ENCODE peak calls at places on chromosomes 13 and 19, in five cellular contexts. One of them, this sample, is unnamed.

GRCh38 chr13:87884874-87885273 is 213.7 kb downstream of the SLITRK5 start:
- DNase-seq in colonic mucosa: no peak
- DNase-seq in mesendoderm: peak
- DNase-seq in cardiac fibroblast: no peak
- DNase-seq in neuronal stem cell: peak
- DNase-seq in this sample: no peak

GRCh38 chr13:75437582-75438318 is 44.2 kb downstream of the TBC1D4 start:
- DNase-seq in neuronal stem cell: no peak
- DNase-seq in cardiac fibroblast: peak
- DNase-seq in colonic mucosa: no peak
- DNase-seq in mesendoderm: no peak
- DNase-seq in this sample: no peak

GRCh38 chr13:46373623-46374022 is 13.4 kb downstream of the RUBCNL start:
- DNase-seq in mesendoderm: no peak
- DNase-seq in cardiac fibroblast: no peak
- DNase-seq in neuronal stem cell: no peak
- DNase-seq in colonic mucosa: peak
- DNase-seq in this sample: no peak

GRCh38 chr13:111609631-111610030 is 289.2 kb downstream of the TEX29 start:
- DNase-seq in mesendoderm: no peak
- DNase-seq in neuronal stem cell: no peak
- DNase-seq in cardiac fibroblast: no peak
- DNase-seq in colonic mucosa: no peak
- DNase-seq in this sample: no peak

GRCh38 chr19:4816388-4817165 is 14.9 kb downstream of the TICAM1 start:
- DNase-seq in colonic mucosa: no peak
- DNase-seq in mesendoderm: no peak
- DNase-seq in cardiac fibroblast: no peak
- DNase-seq in neuronal stem cell: no peak
- DNase-seq in this sample: no peak

GRCh38 chr19:3970808-3971598 is at the start of gene DAPK3:
- DNase-seq in neuronal stem cell: peak
- DNase-seq in colonic mucosa: peak
- DNase-seq in cardiac fibroblast: peak
- DNase-seq in mesendoderm: peak
- DNase-seq in this sample: peak

GRCh38 chr19:13835791-13836723 is 40.8 kb downstream of the ZSWIM4 start:
- DNase-seq in cardiac fibroblast: peak
- DNase-seq in neuronal stem cell: no peak
- DNase-seq in colonic mucosa: peak
- DNase-seq in mesendoderm: no peak
- DNase-seq in this sample: no peak

GRCh38 chr13:50523307-50523706 is 320.2 kb downstream of the DLEU7 start:
- DNase-seq in neuronal stem cell: no peak
- DNase-seq in colonic mucosa: no peak
- DNase-seq in mesendoderm: no peak
- DNase-seq in cardiac fibroblast: no peak
- DNase-seq in this sample: no peak

GRCh38 chr13:26646603-26647002 is 89.1 kb downstream of the WASF3 start:
- DNase-seq in neuronal stem cell: no peak
- DNase-seq in colonic mucosa: no peak
- DNase-seq in mesendoderm: peak
- DNase-seq in cardiac fibroblast: no peak
- DNase-seq in this sample: no peak

GRCh38 chr13:112670118-112670517 is 19.7 kb upstream of the ATP11A start:
- DNase-seq in neuronal stem cell: no peak
- DNase-seq in mesendoderm: no peak
- DNase-seq in cardiac fibroblast: no peak
- DNase-seq in colonic mucosa: no peak
- DNase-seq in this sample: no peak

GRCh38 chr19:17997969-17998826 is 9.8 kb upstream of the ARRDC2 start:
- DNase-seq in cardiac fibroblast: peak
- DNase-seq in colonic mucosa: no peak
- DNase-seq in neuronal stem cell: no peak
- DNase-seq in mesendoderm: peak
- DNase-seq in this sample: no peak

GRCh38 chr13:24199016-24199415 is 38.5 kb downstream of the SPATA13 start:
- DNase-seq in colonic mucosa: no peak
- DNase-seq in cardiac fibroblast: no peak
- DNase-seq in mesendoderm: no peak
- DNase-seq in neuronal stem cell: no peak
- DNase-seq in this sample: no peak

GRCh38 chr13:46345400-46345799 is 41.7 kb downstream of the RUBCNL start:
- DNase-seq in colonic mucosa: no peak
- DNase-seq in cardiac fibroblast: no peak
- DNase-seq in mesendoderm: no peak
- DNase-seq in neuronal stem cell: no peak
- DNase-seq in this sample: no peak

GRCh38 chr19:10764340-10764894 is 46.5 kb downstream of the DNM2 start:
- DNase-seq in colonic mucosa: peak
- DNase-seq in cardiac fibroblast: no peak
- DNase-seq in mesendoderm: no peak
- DNase-seq in neuronal stem cell: no peak
- DNase-seq in this sample: no peak

GRCh38 chr19:28137772-28138171 is 1075.2 kb downstream of the UQCRFS1 start:
- DNase-seq in neuronal stem cell: no peak
- DNase-seq in mesendoderm: peak
- DNase-seq in cardiac fibroblast: no peak
- DNase-seq in colonic mucosa: no peak
- DNase-seq in this sample: no peak

GRCh38 chr13:21208755-21209154 is 32.3 kb downstream of the MRPL57 start:
- DNase-seq in cardiac fibroblast: no peak
- DNase-seq in neuronal stem cell: no peak
- DNase-seq in colonic mucosa: no peak
- DNase-seq in mesendoderm: no peak
- DNase-seq in this sample: no peak

GRCh38 chr19:22595918-22596341 is 38.2 kb upstream of the ZNF492 start:
- DNase-seq in mesendoderm: no peak
- DNase-seq in cardiac fibroblast: no peak
- DNase-seq in colonic mucosa: no peak
- DNase-seq in neuronal stem cell: no peak
- DNase-seq in this sample: no peak

GRCh38 chr19:51282335-51282734 is 29.1 kb upstream of the IGLON5 start:
- DNase-seq in cardiac fibroblast: no peak
- DNase-seq in mesendoderm: no peak
- DNase-seq in colonic mucosa: no peak
- DNase-seq in neuronal stem cell: no peak
- DNase-seq in this sample: no peak

GRCh38 chr13:99335603-99336002 is 28.4 kb upstream of the GPR183 start:
- DNase-seq in cardiac fibroblast: peak
- DNase-seq in mesendoderm: no peak
- DNase-seq in neuronal stem cell: no peak
- DNase-seq in colonic mucosa: no peak
- DNase-seq in this sample: peak

GRCh38 chr19:33868821-33869412 is 72.2 kb downstream of the KCTD15 start:
- DNase-seq in mesendoderm: peak
- DNase-seq in neuronal stem cell: no peak
- DNase-seq in cardiac fibroblast: peak
- DNase-seq in colonic mucosa: no peak
- DNase-seq in this sample: no peak

GRCh38 chr19:35644987-35645679 is 3.0 kb upstream of the COX6B1 start:
- DNase-seq in neuronal stem cell: peak
- DNase-seq in cardiac fibroblast: peak
- DNase-seq in colonic mucosa: peak
- DNase-seq in mesendoderm: peak
- DNase-seq in this sample: peak

GRCh38 chr19:51166846-51167490 is 24.9 kb downstream of the SIGLEC7 start:
- DNase-seq in neuronal stem cell: no peak
- DNase-seq in colonic mucosa: peak
- DNase-seq in cardiac fibroblast: no peak
- DNase-seq in mesendoderm: no peak
- DNase-seq in this sample: peak

GRCh38 chr19:14002571-14003278 is 3.4 kb downstream of the RFX1 start:
- DNase-seq in neuronal stem cell: no peak
- DNase-seq in cardiac fibroblast: no peak
- DNase-seq in colonic mucosa: no peak
- DNase-seq in mesendoderm: no peak
- DNase-seq in this sample: peak

GRCh38 chr13:95833713-95834112 is 156.8 kb downstream of the DNAJC3 start:
- DNase-seq in neuronal stem cell: no peak
- DNase-seq in cardiac fibroblast: peak
- DNase-seq in colonic mucosa: no peak
- DNase-seq in mesendoderm: peak
- DNase-seq in this sample: no peak

GRCh38 chr13:113632706-113633484 is 25.1 kb downstream of the ATP4B start:
- DNase-seq in colonic mucosa: no peak
- DNase-seq in cardiac fibroblast: no peak
- DNase-seq in mesendoderm: no peak
- DNase-seq in neuronal stem cell: no peak
- DNase-seq in this sample: no peak

GRCh38 chr19:53883231-53883661 is 1.2 kb downstream of the PRKCG start:
- DNase-seq in colonic mucosa: no peak
- DNase-seq in cardiac fibroblast: no peak
- DNase-seq in neuronal stem cell: no peak
- DNase-seq in mesendoderm: no peak
- DNase-seq in this sample: no peak
- H3K4me3 ChIP-seq in colonic mucosa: no peak
- H3K4me3 ChIP-seq in cardiac fibroblast: no peak
- H3K4me3 ChIP-seq in neuronal stem cell: peak
- H3K4me3 ChIP-seq in mesendoderm: no peak
- H3K4me3 ChIP-seq in this sample: no peak

GRCh38 chr19:48837586-48838191 is 1.4 kb upstream of the HSD17B14 start:
- DNase-seq in cardiac fibroblast: no peak
- DNase-seq in mesendoderm: no peak
- DNase-seq in colonic mucosa: no peak
- DNase-seq in neuronal stem cell: peak
- DNase-seq in this sample: no peak
- H3K4me3 ChIP-seq in cardiac fibroblast: no peak
- H3K4me3 ChIP-seq in mesendoderm: peak
- H3K4me3 ChIP-seq in colonic mucosa: no peak
- H3K4me3 ChIP-seq in neuronal stem cell: peak
- H3K4me3 ChIP-seq in this sample: peak

GRCh38 chr19:45939792-45940514 is 25.4 kb upstream of the NANOS2 start:
- DNase-seq in neuronal stem cell: no peak
- DNase-seq in cardiac fibroblast: no peak
- DNase-seq in mesendoderm: no peak
- DNase-seq in colonic mucosa: no peak
- DNase-seq in this sample: no peak

GRCh38 chr19:45938733-45939319 is 24.2 kb upstream of the NANOS2 start:
- DNase-seq in colonic mucosa: no peak
- DNase-seq in cardiac fibroblast: no peak
- DNase-seq in neuronal stem cell: no peak
- DNase-seq in mesendoderm: no peak
- DNase-seq in this sample: no peak

GRCh38 chr19:45934551-45935230 is 20.1 kb upstream of the NANOS2 start:
- DNase-seq in colonic mucosa: no peak
- DNase-seq in cardiac fibroblast: no peak
- DNase-seq in neuronal stem cell: no peak
- DNase-seq in mesendoderm: no peak
- DNase-seq in this sample: no peak

GRCh38 chr19:45935267-45935666 is 20.7 kb upstream of the NANOS2 start:
- DNase-seq in colonic mucosa: no peak
- DNase-seq in neuronal stem cell: no peak
- DNase-seq in mesendoderm: no peak
- DNase-seq in cardiac fibroblast: no peak
- DNase-seq in this sample: no peak

DNA sequence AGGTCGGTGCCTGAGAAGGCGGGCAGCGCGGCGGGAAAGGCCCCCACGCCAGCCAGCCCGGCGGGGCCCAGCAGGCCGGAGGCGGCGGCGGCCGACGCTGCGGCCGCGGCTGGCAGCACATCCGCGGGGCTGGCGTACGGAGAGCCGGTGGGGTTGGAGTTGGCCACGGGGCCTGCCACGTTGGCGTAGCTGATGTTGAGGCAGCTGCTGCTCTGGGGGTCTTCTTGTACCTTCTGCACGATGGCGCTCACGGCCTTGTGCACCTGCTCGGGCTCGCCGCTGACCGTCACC is 25.9 kb upstream of the NANOS2 start:
- DNase-seq in mesendoderm: no peak
- DNase-seq in cardiac fibroblast: no peak
- DNase-seq in neuronal stem cell: no peak
- DNase-seq in colonic mucosa: no peak
- DNase-seq in this sample: no peak
- H3K4me3 ChIP-seq in mesendoderm: no peak
- H3K4me3 ChIP-seq in cardiac fibroblast: no peak
- H3K4me3 ChIP-seq in neuronal stem cell: no peak
- H3K4me3 ChIP-seq in colonic mucosa: no peak
- H3K4me3 ChIP-seq in this sample: no peak

DNA sequence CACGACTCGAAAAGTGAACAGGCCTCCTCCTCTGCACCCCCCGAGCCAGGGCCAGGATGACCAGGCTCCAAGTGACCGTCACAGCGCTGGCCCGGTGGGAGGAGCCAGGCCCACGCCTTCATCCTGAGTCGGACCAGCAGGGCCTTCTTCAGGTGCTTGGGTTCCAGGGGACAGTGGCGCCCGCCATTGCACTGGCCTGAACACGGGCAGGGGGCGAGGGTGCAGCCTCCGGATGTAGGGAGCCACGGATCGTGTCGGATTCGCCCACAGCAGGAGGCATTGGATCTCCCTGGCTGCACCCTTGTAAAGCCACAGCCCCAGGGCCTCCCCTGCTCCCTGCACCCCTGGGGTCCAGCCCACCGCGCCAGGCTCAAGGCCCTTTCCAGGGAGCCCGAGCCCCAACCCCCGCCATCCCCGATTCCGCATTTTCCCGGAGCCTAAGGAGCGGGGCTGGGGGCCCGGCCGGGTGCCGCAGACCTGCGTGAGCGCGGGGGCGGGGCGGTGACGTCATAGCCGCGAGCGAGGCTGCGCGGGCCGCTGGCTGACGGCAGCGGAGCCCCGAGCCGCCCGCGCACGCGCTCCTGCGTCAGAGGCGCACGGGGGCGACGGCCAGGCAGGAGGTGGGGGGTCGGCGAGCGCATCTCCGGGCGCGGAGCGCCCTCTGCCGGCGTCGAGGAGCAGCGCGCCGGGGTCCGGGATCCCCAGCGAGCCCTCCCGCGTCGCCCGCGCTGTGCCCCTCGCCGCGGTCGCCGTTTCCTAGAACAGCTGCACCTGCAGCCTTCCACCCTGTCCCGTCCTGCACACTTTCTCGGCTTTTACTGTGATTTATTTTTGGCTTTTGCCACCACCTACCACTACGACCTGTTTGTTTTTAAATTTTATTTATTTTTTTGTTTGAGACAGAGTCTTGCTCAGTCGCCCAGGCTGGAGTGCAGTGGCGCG is 1.5 kb upstream of the ATP5F1D start:
- DNase-seq in cardiac fibroblast: peak
- DNase-seq in neuronal stem cell: peak
- DNase-seq in mesendoderm: peak
- DNase-seq in colonic mucosa: peak
- DNase-seq in this sample: peak
- H3K4me3 ChIP-seq in cardiac fibroblast: peak
- H3K4me3 ChIP-seq in neuronal stem cell: peak
- H3K4me3 ChIP-seq in mesendoderm: no peak
- H3K4me3 ChIP-seq in colonic mucosa: peak
- H3K4me3 ChIP-seq in this sample: peak

This sample was measured in GM12865.